ENCODE peak calls at places on chromosomes 2 and 18, in seven cellular contexts. A is cerebellar cortex; I is dermis blood vessel endothelial cell; L is Daoy; G is ovary; V is activated CD8-positive, alpha-beta memory T cell treated with anti-CD3 and anti-CD28 coated beads for 4 hours; U is NAMALWA. W is an unnamed sample.

GRCh38 chr2:56337342-56337741 is 153.6 kb downstream of the CCDC85A start:
- DNase-seq in A (peak), I (peak), L (no peak), G (no peak), V (no peak), U (no peak), W (no peak)

GRCh38 chr2:172461591-172462392 is 34.4 kb downstream of the ITGA6 start:
- DNase-seq in A (peak), I (peak), L (peak), G (peak), V (peak), U (peak), W (no peak)

GRCh38 chr2:54560146-54560881 is 104.2 kb downstream of the SPTBN1 start:
- DNase-seq in A (no peak), I (no peak), L (peak), G (peak), V (no peak), U (peak), W (no peak)

GRCh38 chr2:207313947-207314346 is 148.2 kb upstream of the KLF7 start:
- DNase-seq in A (no peak), I (no peak), L (no peak), G (no peak), V (no peak), U (no peak), W (no peak)

GRCh38 chr18:68764016-68764415 is 33.9 kb upstream of the CCDC102B start:
- DNase-seq in A (no peak), I (no peak), L (no peak), G (no peak), V (no peak), U (no peak), W (no peak)

GRCh38 chr18:3256693-3257626 is 5.0 kb upstream of the MYL12B start:
- DNase-seq in A (no peak), I (peak), L (no peak), G (no peak), V (no peak), U (no peak), W (no peak)

GRCh38 chr2:121080013-121080772 is 204.8 kb downstream of the TFCP2L1 start:
- DNase-seq in A (peak), I (peak), L (peak), G (peak), V (peak), U (peak), W (peak)

GRCh38 chr2:223057545-223057944 is 5.6 kb downstream of the KCNE4 start:
- DNase-seq in A (no peak), I (no peak), L (no peak), G (no peak), V (no peak), U (no peak), W (no peak)

GRCh38 chr18:8776544-8776943 is 71.2 kb downstream of the MTCL1 start:
- DNase-seq in A (no peak), I (no peak), L (no peak), G (no peak), V (no peak), U (no peak), W (no peak)

GRCh38 chr18:10140928-10141327 is 227.1 kb downstream of the VAPA start:
- DNase-seq in A (no peak), I (peak), L (peak), G (no peak), V (no peak), U (no peak), W (no peak)

GRCh38 chr2:191863988-191864387 is 17.1 kb upstream of the CAVIN2 start:
- DNase-seq in A (no peak), I (no peak), L (no peak), G (no peak), V (no peak), U (no peak), W (no peak)

GRCh38 chr2:240225660-240226475 is 85.4 kb upstream of the OTOS start:
- DNase-seq in A (no peak), I (peak), L (no peak), G (no peak), V (no peak), U (no peak), W (no peak)

GRCh38 chr2:82476094-82476493 is 1983.0 kb downstream of the SUCLG1 start:
- DNase-seq in A (no peak), I (no peak), L (no peak), G (no peak), V (no peak), U (no peak), W (no peak)

GRCh38 chr2:43459455-43459854 is 136.4 kb downstream of the THADA start:
- DNase-seq in A (no peak), I (no peak), L (peak), G (no peak), V (no peak), U (no peak), W (no peak)

GRCh38 chr2:16650287-16651249 is 15.1 kb downstream of the CYRIA start:
- DNase-seq in A (no peak), I (peak), L (peak), G (no peak), V (no peak), U (no peak), W (no peak)

GRCh38 chr2:151640087-151640486 is 94.2 kb downstream of the NEB start:
- DNase-seq in A (no peak), I (no peak), L (no peak), G (no peak), V (no peak), U (no peak), W (no peak)

GRCh38 chr2:3189076-3189591 is 188.5 kb downstream of the EIPR1 start:
- DNase-seq in A (no peak), I (peak), L (no peak), G (no peak), V (no peak), U (no peak), W (no peak)

GRCh38 chr2:207796585-207797350 is 27.1 kb upstream of the FZD5 start:
- DNase-seq in A (peak), I (no peak), L (no peak), G (no peak), V (no peak), U (no peak), W (no peak)

GRCh38 chr2:109057686-109058085 is 68.7 kb upstream of the EDAR start:
- DNase-seq in A (no peak), I (no peak), L (no peak), G (no peak), V (peak), U (no peak), W (no peak)

GRCh38 chr2:132448771-132449170 is 32.2 kb downstream of the GPR39 start:
- DNase-seq in A (no peak), I (peak), L (no peak), G (no peak), V (no peak), U (peak), W (no peak)

GRCh38 chr18:10965104-10965503 is 184.3 kb downstream of the PIEZO2 start:
- DNase-seq in A (no peak), I (no peak), L (no peak), G (no peak), V (no peak), U (no peak), W (no peak)

GRCh38 chr2:109336296-109336695 is 207.3 kb downstream of the SH3RF3 start:
- DNase-seq in A (no peak), I (no peak), L (no peak), G (no peak), V (no peak), U (no peak), W (no peak)

W was measured in cerebellum.